ENCODE peak calls at places on chromosome 10, in five cellular contexts. E is fibroblast of lung, V is IMR-90, R is esophagus muscularis mucosa, K is PC-9. N is an unnamed sample. For H3K4me1, the result is how much of the 10 kb centered on the place peaks cover.

GRCh38 chr10:122154733-122155366 is 116.2 kb upstream of the BTBD16 start:
- DNase-seq in K (no peak), E (peak), V (peak), R (no peak), N (no peak)

GRCh38 chr10:79111427-79111826 is 42.7 kb downstream of the ZMIZ1 start:
- DNase-seq in E (peak), R (no peak), V (peak), K (no peak), N (no peak)

GRCh38 chr10:72379062-72379461 is 24.3 kb upstream of the DNAJB12 start:
- DNase-seq in R (no peak), E (peak), V (no peak), K (no peak), N (no peak)

GRCh38 chr10:113199459-113199858 is 249.4 kb downstream of the TCF7L2 start:
- DNase-seq in K (no peak), R (peak), E (peak), V (peak), N (no peak)

GRCh38 chr10:103715430-103715829 is 139.9 kb downstream of the SH3PXD2A start:
- DNase-seq in V (peak), E (peak), K (no peak), R (no peak), N (no peak)

GRCh38 chr10:101536800-101537199 is 51.3 kb downstream of the POLL start:
- DNase-seq in E (no peak), R (no peak), K (no peak), V (peak), N (no peak)

GRCh38 chr10:85111271-85111670 is 782.9 kb downstream of the CCSER2 start:
- DNase-seq in R (no peak), K (no peak), E (no peak), V (no peak), N (no peak)

GRCh38 chr10:69100136-69100872 is 12.4 kb downstream of the SRGN start:
- DNase-seq in R (no peak), K (no peak), E (no peak), V (no peak), N (no peak)

GRCh38 chr10:19730071-19730470 is 86.2 kb upstream of the PLXDC2 start:
- DNase-seq in R (no peak), K (no peak), V (peak), E (peak), N (no peak)

GRCh38 chr10:126561499-126562208 is 108.8 kb downstream of the C10orf90 start:
- DNase-seq in V (no peak), E (peak), R (peak), K (no peak), N (no peak)

GRCh38 chr10:125095228-125095627 is 65.1 kb downstream of the CTBP2 start:
- DNase-seq in K (no peak), V (no peak), E (no peak), R (no peak), N (no peak)

GRCh38 chr10:77682408-77683087 is 44.9 kb upstream of the KCNMA1 start:
- DNase-seq in E (no peak), V (no peak), K (no peak), R (peak), N (no peak)

GRCh38 chr10:20608503-20608902 is 288.6 kb downstream of the NEBL start:
- DNase-seq in V (no peak), R (no peak), E (no peak), K (no peak), N (no peak)

GRCh38 chr10:97407211-97407951 is 6.2 kb upstream of the RRP12 start:
- DNase-seq in K (peak), E (peak), V (peak), R (no peak), N (no peak)

GRCh38 chr10:31099664-31100063 is 68.0 kb upstream of the ZNF438 start:
- DNase-seq in R (no peak), E (peak), V (peak), K (peak), N (peak)

GRCh38 chr10:127880557-127880956 is 12.2 kb downstream of the CLRN3 start:
- DNase-seq in R (peak), V (no peak), K (no peak), E (no peak), N (no peak)

GRCh38 chr10:48389272-48389671 is 82.8 kb downstream of the MAPK8 start:
- DNase-seq in K (no peak), E (no peak), R (no peak), V (no peak), N (no peak)

GRCh38 chr10:14560274-14560673 is 214.4 kb downstream of the FAM107B start:
- DNase-seq in K (peak), E (peak), R (no peak), V (peak), N (peak)

GRCh38 chr10:72470670-72471069 is 116.0 kb upstream of the DNAJB12 start:
- DNase-seq in V (no peak), E (no peak), K (no peak), R (no peak), N (no peak)

GRCh38 chr10:15245530-15245929 is 77.0 kb upstream of the NMT2 start:
- DNase-seq in R (no peak), V (no peak), E (no peak), K (no peak), N (no peak)

GRCh38 chr10:132575320-132576201 is 38.0 kb downstream of the INPP5A start:
- DNase-seq in E (peak), R (no peak), K (peak), V (peak), N (no peak)

DNA sequence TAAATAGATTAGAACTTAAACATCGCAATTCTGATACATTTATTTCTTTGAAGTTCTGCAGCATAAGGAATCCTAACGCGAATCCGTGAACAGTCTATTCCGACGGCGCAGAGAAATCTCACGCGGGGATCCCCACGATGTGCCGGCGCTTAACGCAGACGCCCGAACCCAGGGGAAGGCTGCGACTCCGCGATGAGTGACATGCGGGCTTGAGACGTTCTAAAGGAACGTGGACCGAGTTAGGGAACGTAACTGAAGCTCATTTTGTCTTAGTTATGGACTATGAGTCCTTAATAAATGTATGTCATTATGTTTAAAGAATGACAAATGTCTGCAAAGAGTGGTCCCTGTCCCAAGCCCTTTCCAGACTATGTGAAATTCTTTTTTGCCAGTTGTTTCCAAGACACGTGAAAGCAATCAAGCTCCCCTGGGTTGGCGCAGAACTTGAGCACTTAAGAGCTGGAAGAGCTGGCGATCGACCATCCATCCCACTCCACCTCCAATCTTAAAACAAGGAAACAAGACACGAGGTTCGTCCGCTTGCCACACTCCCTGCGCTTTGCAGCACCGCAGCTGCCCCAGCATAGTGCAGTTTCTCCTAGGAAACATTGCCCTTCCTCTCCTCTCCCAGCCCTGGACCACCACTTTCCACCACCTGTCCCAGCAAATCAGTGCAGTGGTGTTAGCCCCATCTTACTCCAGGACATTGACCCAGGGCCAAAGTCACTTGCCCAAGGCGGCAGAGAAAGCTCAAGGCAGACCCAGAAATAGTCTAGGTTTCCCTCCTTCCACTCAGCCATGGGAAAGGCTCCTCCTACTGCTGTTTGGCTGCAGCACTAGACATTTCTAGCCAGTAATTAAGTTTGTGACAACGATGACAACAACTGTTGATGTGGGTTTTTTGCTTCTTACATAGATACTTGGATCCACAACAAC is 1.2 kb upstream of the PARD3 start:
- DNase-seq in K (peak), V (peak), R (no peak), E (peak), N (no peak)
- TF ChIP-seq CTCF in K (no peak), V (no peak), R (no peak), E (no peak), N (no peak)

GRCh38 chr10:88086187-88086954 is 222.9 kb downstream of the PTEN start:
- DNase-seq in R (no peak), K (no peak), E (no peak), V (no peak), N (no peak)
- H3K4me1 ChIP-seq in R (under half), K (under half), E (under half), V (under half), N (under half)

DNA sequence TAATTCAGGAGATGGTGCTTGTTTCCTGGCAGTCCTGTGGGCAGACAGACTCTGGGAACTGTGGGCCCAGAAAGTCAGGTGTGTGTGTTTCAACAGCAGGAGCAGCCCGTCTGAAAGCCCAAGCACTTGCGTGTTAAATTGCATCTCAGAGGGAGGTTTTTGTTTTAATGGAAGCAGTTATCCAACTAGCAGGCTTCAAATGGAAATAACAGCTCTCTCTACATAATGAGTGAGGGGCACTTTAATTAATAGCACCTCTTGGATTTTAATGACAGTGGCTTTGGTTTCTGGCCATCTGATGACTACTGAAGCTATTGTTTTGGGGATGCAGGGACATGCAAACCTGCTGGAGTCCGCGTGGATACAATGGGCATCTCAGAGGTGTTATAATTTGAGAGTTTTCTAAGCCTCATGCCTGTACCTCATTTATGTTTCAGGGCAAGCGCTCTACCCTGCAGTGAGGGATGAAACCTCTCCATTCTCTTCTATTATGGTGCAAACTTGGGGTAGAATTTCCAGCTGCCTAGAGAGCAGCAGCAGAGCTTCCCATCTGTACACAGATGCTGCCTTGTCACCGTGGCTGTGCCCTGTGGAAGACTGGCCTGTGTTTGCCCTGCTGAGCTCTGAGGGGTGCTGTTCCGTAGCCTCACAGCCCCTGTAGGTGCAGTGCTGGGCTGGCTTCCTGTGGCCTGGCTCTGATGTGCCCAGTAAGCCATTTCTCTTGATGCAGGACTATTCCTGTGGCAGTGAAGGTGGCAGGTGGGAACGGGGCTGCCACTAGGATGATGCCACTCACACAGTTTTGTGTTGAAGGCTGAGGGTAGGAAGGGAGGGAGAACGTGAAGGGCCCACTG is 206.6 kb upstream of the GPR26 start:
- DNase-seq in K (no peak), V (no peak), R (no peak), E (no peak), N (no peak)
- H3K27ac ChIP-seq in K (no peak), V (no peak), R (no peak), E (no peak), N (no peak)

DNA sequence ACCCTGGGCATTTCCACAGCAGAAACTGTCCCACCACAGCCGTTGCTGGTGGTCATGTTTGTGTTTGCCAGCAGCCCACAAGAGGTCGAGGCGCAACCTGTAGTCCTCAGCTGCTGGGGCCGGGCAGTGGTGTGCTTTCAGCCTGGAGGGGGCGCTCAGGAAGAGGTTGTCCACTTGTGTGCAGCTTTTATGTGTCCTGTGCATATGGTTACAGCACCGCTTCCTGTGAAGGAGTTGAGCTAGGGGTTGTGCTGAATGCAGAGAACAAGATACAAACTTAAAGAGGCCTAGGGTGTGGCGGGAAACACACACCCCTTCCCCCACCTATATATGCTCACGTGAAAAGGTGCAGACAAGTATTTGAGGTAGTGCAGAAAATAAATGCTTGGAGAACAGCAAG is 29.5 kb upstream of the PFKFB3 start:
- DNase-seq in K (no peak), V (no peak), E (no peak), R (no peak), N (no peak)
- TF ChIP-seq CTCF in K (no peak), V (no peak), E (no peak), R (no peak), N (no peak)